ENCODE peak calls at places on chromosomes 2 and 18, in seven cellular contexts. U is body of pancreas; G is H54; K is D341Med; I is neural progenitor cell; A is activated CD4-positive, alpha-beta T cell treated with anti-CD3 and anti-CD28 coated beads, Interleukin-2, amount 50 U/mL, for 1 hour; Z is GM20000. R is an unnamed sample.

GRCh38 chr18:22168360-22168921 is 948 bp upstream of the GATA6 start:
- DNase-seq in U (peak), G (no peak), K (peak), I (peak), A (no peak), Z (peak), R (peak)

GRCh38 chr2:52805901-52806410 is 961.6 kb upstream of the CHAC2 start:
- DNase-seq in U (no peak), G (no peak), K (no peak), I (no peak), A (no peak), Z (no peak), R (no peak)

GRCh38 chr2:150376627-150377335 is 110.7 kb downstream of the RND3 start:
- DNase-seq in U (no peak), G (no peak), K (no peak), I (peak), A (no peak), Z (no peak), R (no peak)

GRCh38 chr18:46484971-46485370 is 172.0 kb downstream of the LOXHD1 start:
- DNase-seq in U (no peak), G (no peak), K (peak), I (peak), A (no peak), Z (no peak), R (no peak)

GRCh38 chr2:241309684-241310117 is 5.8 kb downstream of the HDLBP start:
- DNase-seq in U (no peak), G (peak), K (no peak), I (no peak), A (peak), Z (peak), R (peak)

GRCh38 chr2:228657807-228658402 is 476.4 kb upstream of the SPHKAP start:
- DNase-seq in U (no peak), G (no peak), K (peak), I (peak), A (no peak), Z (peak), R (no peak)

GRCh38 chr2:178825183-178825582 is 18.0 kb upstream of the TTN start:
- DNase-seq in U (no peak), G (peak), K (no peak), I (no peak), A (no peak), Z (no peak), R (no peak)

GRCh38 chr2:47309472-47309951 is 93.4 kb upstream of the MSH2 start:
- DNase-seq in U (no peak), G (no peak), K (no peak), I (peak), A (no peak), Z (no peak), R (no peak)

GRCh38 chr2:127498386-127498785 is 27.9 kb downstream of the IWS1 start:
- DNase-seq in U (no peak), G (no peak), K (no peak), I (no peak), A (no peak), Z (no peak), R (no peak)

GRCh38 chr2:196804381-196804780 is 4.8 kb downstream of the C2orf66 start:
- DNase-seq in U (no peak), G (no peak), K (no peak), I (no peak), A (no peak), Z (no peak), R (no peak)